ENCODE peak calls at places on chromosome 18, in seven cellular contexts. V, Q, M, H, W, L and U are unnamed samples.

GRCh38 chr18:44924750-44925534 is 244.3 kb downstream of the SETBP1 start:
- DNase-seq in V (no peak), Q (no peak), M (no peak), H (no peak), W (no peak), L (no peak), U (no peak)

GRCh38 chr18:29002747-29003146 is 825.8 kb upstream of the CDH2 start:
- DNase-seq in V (no peak), Q (no peak), M (no peak), H (no peak), W (no peak), L (no peak), U (no peak)

GRCh38 chr18:2534906-2535305 is 36.4 kb downstream of the METTL4 start:
- DNase-seq in V (no peak), Q (no peak), M (no peak), H (no peak), W (no peak), L (no peak), U (no peak)

GRCh38 chr18:76747676-76748075 is 74.7 kb upstream of the ZNF236 start:
- DNase-seq in V (no peak), Q (no peak), M (no peak), H (no peak), W (no peak), L (no peak), U (no peak)

GRCh38 chr18:7174359-7175107 is 56.4 kb upstream of the LRRC30 start:
- DNase-seq in V (no peak), Q (peak), M (peak), H (no peak), W (no peak), L (peak), U (no peak)

GRCh38 chr18:24031318-24031717 is 16.8 kb downstream of the TTC39C start:
- DNase-seq in V (no peak), Q (no peak), M (no peak), H (no peak), W (peak), L (no peak), U (no peak)

GRCh38 chr18:62777814-62778213 is 62.5 kb downstream of the PHLPP1 start:
- DNase-seq in V (no peak), Q (no peak), M (no peak), H (no peak), W (no peak), L (no peak), U (no peak)

GRCh38 chr18:8802031-8802679 is 96.8 kb downstream of the MTCL1 start:
- DNase-seq in V (no peak), Q (no peak), M (no peak), H (no peak), W (no peak), L (no peak), U (no peak)

GRCh38 chr18:43627833-43628370 is 350.6 kb upstream of the SYT4 start:
- DNase-seq in V (no peak), Q (no peak), M (no peak), H (no peak), W (no peak), L (no peak), U (no peak)

GRCh38 chr18:58562999-58563667 is 65.8 kb downstream of the ALPK2 start:
- DNase-seq in V (no peak), Q (no peak), M (no peak), H (no peak), W (no peak), L (no peak), U (no peak)

GRCh38 chr18:3246636-3247242 is 862 bp upstream of the MYL12A start:
- DNase-seq in V (no peak), Q (peak), M (no peak), H (no peak), W (peak), L (no peak), U (peak)

GRCh38 chr18:9022397-9023170 is 79.9 kb upstream of the NDUFV2 start:
- DNase-seq in V (no peak), Q (no peak), M (no peak), H (no peak), W (no peak), L (no peak), U (no peak)